ENCODE peak calls at places on chromosomes 5 and 9, in four cellular contexts. One of them, this sample, is unnamed.

GRCh38 chr5:108122701-108123100 is 259.2 kb downstream of the FBXL17 start:
- DNase-seq in HepG2: no peak
- DNase-seq in WTC11: no peak
- DNase-seq in K562: no peak
- DNase-seq in this sample: no peak

GRCh38 chr9:2257530-2257929 is 242.4 kb downstream of the SMARCA2 start:
- DNase-seq in HepG2: no peak
- DNase-seq in WTC11: no peak
- DNase-seq in K562: no peak
- DNase-seq in this sample: no peak

GRCh38 chr5:90606539-90606938 is 47.9 kb downstream of the ADGRV1 start:
- DNase-seq in HepG2: peak; percentile 14
- DNase-seq in WTC11: no peak
- DNase-seq in K562: peak; percentile 24
- DNase-seq in this sample: no peak

GRCh38 chr9:93920401-93920800 is 34.8 kb downstream of the BARX1 start:
- DNase-seq in HepG2: no peak
- DNase-seq in WTC11: no peak
- DNase-seq in K562: no peak
- DNase-seq in this sample: no peak

GRCh38 chr5:119828536-119828935 is 199.2 kb downstream of the FAM170A start:
- DNase-seq in HepG2: no peak
- DNase-seq in WTC11: no peak
- DNase-seq in K562: no peak
- DNase-seq in this sample: no peak

GRCh38 chr5:14777187-14777586 is 94.4 kb downstream of the ANKH start:
- DNase-seq in HepG2: no peak
- DNase-seq in WTC11: no peak
- DNase-seq in K562: no peak
- DNase-seq in this sample: no peak

GRCh38 chr5:141519605-141520288 is 30.9 kb downstream of the PCDHGC5 start:
- DNase-seq in HepG2: no peak
- DNase-seq in WTC11: no peak
- DNase-seq in K562: no peak
- DNase-seq in this sample: no peak

GRCh38 chr5:370959-371810 is 49.7 kb downstream of the AHRR start:
- DNase-seq in HepG2: no peak
- DNase-seq in WTC11: peak; percentile 11
- DNase-seq in K562: no peak
- DNase-seq in this sample: no peak

GRCh38 chr5:181189363-181189961 is 15.5 kb downstream of the TRIM7 start:
- DNase-seq in HepG2: no peak
- DNase-seq in WTC11: no peak
- DNase-seq in K562: no peak
- DNase-seq in this sample: no peak

GRCh38 chr5:128081111-128081865 is 2.3 kb upstream of the SLC12A2 start:
- DNase-seq in HepG2: no peak
- DNase-seq in WTC11: no peak
- DNase-seq in K562: peak; percentile 21
- DNase-seq in this sample: no peak

GRCh38 chr5:159732220-159732619 is 184.1 kb upstream of the ADRA1B start:
- DNase-seq in HepG2: no peak
- DNase-seq in WTC11: no peak
- DNase-seq in K562: no peak
- DNase-seq in this sample: no peak

GRCh38 chr5:1523793-1524480 is at the start of gene LPCAT1:
- DNase-seq in HepG2: peak; percentile 30
- DNase-seq in WTC11: peak; percentile 72
- DNase-seq in K562: peak; percentile 94
- DNase-seq in this sample: no peak

GRCh38 chr9:86549434-86549833 is 195.2 kb upstream of the TUT7 start:
- DNase-seq in HepG2: no peak
- DNase-seq in WTC11: no peak
- DNase-seq in K562: no peak
- DNase-seq in this sample: no peak

GRCh38 chr9:135029434-135029833 is 58.0 kb upstream of the OLFM1 start:
- DNase-seq in HepG2: no peak
- DNase-seq in WTC11: no peak
- DNase-seq in K562: no peak
- DNase-seq in this sample: no peak

GRCh38 chr5:133205649-133206048 is 153.8 kb downstream of the HSPA4 start:
- DNase-seq in HepG2: no peak
- DNase-seq in WTC11: no peak
- DNase-seq in K562: no peak
- DNase-seq in this sample: no peak

GRCh38 chr9:121336705-121337104 is 33.3 kb downstream of the STOM start:
- DNase-seq in HepG2: no peak
- DNase-seq in WTC11: no peak
- DNase-seq in K562: no peak
- DNase-seq in this sample: no peak
- TF ChIP-seq NR2C2 in HepG2: no peak
- TF ChIP-seq NR2C2 in WTC11: no peak
- TF ChIP-seq NR2C2 in K562: no peak
- TF ChIP-seq NR2C2 in this sample: no peak

DNA sequence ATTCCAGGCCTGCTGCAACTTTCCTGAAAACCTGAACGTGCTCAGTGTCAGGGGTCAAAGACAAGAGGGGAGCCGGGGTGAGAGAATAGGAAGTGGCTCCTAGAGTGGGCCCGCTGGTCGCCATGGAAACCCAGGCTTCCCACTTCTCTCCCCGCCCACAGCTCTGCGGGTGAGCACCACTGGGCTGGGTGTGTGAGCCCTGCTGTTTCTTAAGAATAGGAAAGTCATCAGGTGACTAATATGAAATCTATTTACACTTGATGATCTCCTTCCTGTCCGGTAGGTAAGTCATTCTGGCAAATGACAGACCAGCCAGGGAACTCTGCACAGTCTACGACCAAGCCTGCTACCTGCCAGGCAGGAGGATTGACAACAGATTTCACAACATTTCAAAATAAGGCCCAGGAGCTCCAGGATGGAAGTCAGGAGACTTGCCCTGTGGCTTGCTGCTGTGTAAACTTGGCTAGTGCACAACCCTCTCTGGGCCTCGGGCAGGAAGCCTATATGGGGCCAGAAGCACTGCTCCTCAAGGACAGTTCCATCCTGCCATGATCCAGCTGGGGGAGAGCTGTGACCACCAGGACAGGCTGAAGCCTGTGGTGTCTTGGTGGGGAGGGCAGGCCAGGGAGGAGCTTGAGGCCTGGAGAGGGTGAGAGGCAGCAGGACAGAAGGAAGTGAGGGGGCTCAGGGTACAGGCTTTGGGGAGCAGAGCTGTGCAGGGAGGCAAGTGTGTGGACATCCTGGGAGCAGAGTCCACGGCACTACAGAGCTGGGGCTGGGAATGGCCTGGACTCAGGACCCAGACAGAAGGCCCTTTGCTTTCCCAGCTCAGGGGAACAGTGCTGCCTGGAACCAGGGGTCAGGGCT is 60.6 kb downstream of the SHB start:
- DNase-seq in HepG2: peak; percentile 76
- DNase-seq in WTC11: peak; percentile 34
- DNase-seq in K562: peak; percentile 53
- DNase-seq in this sample: peak; percentile 56
- TF ChIP-seq NR2C2 in HepG2: peak; percentile 73
- TF ChIP-seq NR2C2 in WTC11: no peak
- TF ChIP-seq NR2C2 in K562: peak; percentile 36
- TF ChIP-seq NR2C2 in this sample: no peak

DNA sequence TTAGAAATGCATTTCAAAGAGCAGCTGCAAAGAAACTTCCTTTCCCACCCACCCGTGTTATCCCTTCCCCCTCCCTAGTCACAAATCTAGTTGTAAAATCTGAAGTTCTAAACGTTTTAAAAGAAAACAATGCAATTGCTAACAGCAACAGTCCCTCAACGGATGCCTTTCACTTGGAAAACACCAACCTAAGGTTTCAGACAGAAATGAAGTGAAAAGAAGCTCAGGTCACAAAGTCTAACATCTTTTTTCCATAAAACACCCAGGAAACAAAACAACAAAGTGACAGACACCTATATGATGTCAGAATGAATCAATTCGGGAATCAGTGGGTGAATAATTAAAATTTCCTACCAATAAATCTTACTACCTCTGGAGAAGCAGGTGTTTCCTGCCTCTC is 100.3 kb downstream of the FBXW11 start:
- DNase-seq in HepG2: no peak
- DNase-seq in WTC11: no peak
- DNase-seq in K562: no peak
- DNase-seq in this sample: no peak
- TF ChIP-seq NR2C2 in HepG2: no peak
- TF ChIP-seq NR2C2 in WTC11: no peak
- TF ChIP-seq NR2C2 in K562: no peak
- TF ChIP-seq NR2C2 in this sample: no peak

GRCh38 chr9:95822583-95823431 is 52.7 kb upstream of the ERCC6L2 start:
- DNase-seq in HepG2: no peak
- DNase-seq in WTC11: no peak
- DNase-seq in K562: no peak
- DNase-seq in this sample: peak; percentile 84
- TF ChIP-seq NR2C2 in HepG2: no peak
- TF ChIP-seq NR2C2 in WTC11: no peak
- TF ChIP-seq NR2C2 in K562: no peak
- TF ChIP-seq NR2C2 in this sample: no peak

DNA sequence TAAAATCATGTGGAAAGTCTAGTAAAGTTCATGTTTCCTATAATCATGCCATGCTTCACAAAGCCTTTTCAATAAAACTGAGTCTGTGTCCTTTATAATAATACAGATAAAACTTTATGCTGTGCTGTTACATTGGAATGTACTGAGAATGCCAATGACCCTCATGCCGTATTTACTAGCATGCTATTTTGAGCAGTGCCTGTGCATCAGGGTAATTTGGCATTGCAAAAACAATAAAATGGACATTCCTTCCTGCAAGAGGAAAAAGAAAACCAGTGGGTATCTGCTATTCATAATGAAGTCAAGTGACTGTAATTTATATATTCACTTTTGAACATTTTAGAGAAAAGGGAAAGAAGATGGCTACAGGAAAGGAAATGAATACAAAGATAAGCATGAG is 159.0 kb downstream of the PBX3 start:
- DNase-seq in HepG2: no peak
- DNase-seq in WTC11: no peak
- DNase-seq in K562: no peak
- DNase-seq in this sample: no peak
- TF ChIP-seq NR2C2 in HepG2: no peak
- TF ChIP-seq NR2C2 in WTC11: no peak
- TF ChIP-seq NR2C2 in K562: no peak
- TF ChIP-seq NR2C2 in this sample: no peak

This sample was measured in GM12878.